ENCODE peak calls at places on chromosomes 16 and 17, in ten cellular contexts. H is cardiac fibroblast, B is fibroblast of pulmonary artery, R is GM06990, A is IMR-90, S is neural progenitor cell, M is fibroblast of mammary gland, E is astrocyte of the cerebellum, N is right lobe of liver, V is sigmoid colon. U is an unnamed sample.
A peak's percentile ranks its signal among the peaks of the same experiment; 100 is the strongest.

GRCh38 chr16:471353-472198 is 46.1 kb downstream of the RAB11FIP3 start:
- DNase-seq in H (peak; percentile 11), B (no peak), R (no peak), A (peak; percentile 19), S (peak; percentile 69), M (no peak), E (no peak), N (no peak), V (peak; percentile 72), U (peak; percentile 4)

GRCh38 chr17:63120406-63120805 is 154.4 kb downstream of the TANC2 start:
- DNase-seq in H (peak; percentile 22), B (peak; percentile 39), R (no peak), A (peak; percentile 54), S (no peak), M (peak; percentile 55), E (peak; percentile 8), N (no peak), V (no peak), U (no peak)

GRCh38 chr17:45087496-45087975 is 26.4 kb downstream of the NMT1 start:
- DNase-seq in H (no peak), B (no peak), R (no peak), A (peak; percentile 62), S (no peak), M (peak; percentile 28), E (peak; percentile 36), N (no peak), V (no peak), U (no peak)

GRCh38 chr16:49529646-49530045 is 156.0 kb downstream of the C16orf78 start:
- DNase-seq in H (no peak), B (no peak), R (peak; percentile 41), A (no peak), S (no peak), M (no peak), E (no peak), N (no peak), V (no peak), U (no peak)

GRCh38 chr16:56355786-56356275 is 69.5 kb downstream of the AMFR start:
- DNase-seq in H (no peak), B (no peak), R (no peak), A (no peak), S (no peak), M (no peak), E (no peak), N (peak; percentile 19), V (peak; percentile 64), U (no peak)

GRCh38 chr16:57591870-57592485 is 36.5 kb upstream of the ADGRG1 start:
- DNase-seq in H (no peak), B (no peak), R (no peak), A (no peak), S (no peak), M (no peak), E (no peak), N (no peak), V (no peak), U (no peak)

GRCh38 chr17:37373530-37374159 is 2.1 kb upstream of the C17orf78 start:
- DNase-seq in H (peak; percentile 90), B (peak; percentile 92), R (peak; percentile 51), A (peak; percentile 87), S (peak; percentile 88), M (peak; percentile 86), E (peak; percentile 84), N (peak; percentile 41), V (no peak), U (peak; percentile 42)

GRCh38 chr17:27651411-27652345 is 20.7 kb downstream of the LGALS9 start:
- DNase-seq in H (peak; percentile 58), B (peak; percentile 65), R (no peak), A (peak; percentile 39), S (peak; percentile 60), M (peak; percentile 43), E (peak; percentile 8), N (peak; percentile 56), V (peak; percentile 78), U (no peak)

GRCh38 chr17:48995871-48996695 is 1.1 kb upstream of the IGF2BP1 start:
- DNase-seq in H (no peak), B (no peak), R (no peak), A (no peak), S (peak; percentile 97), M (no peak), E (no peak), N (no peak), V (no peak), U (no peak)

GRCh38 chr17:56319531-56319930 is 166.3 kb downstream of the ANKFN1 start:
- DNase-seq in H (peak; percentile 25), B (peak; percentile 51), R (no peak), A (peak; percentile 70), S (peak; percentile 67), M (peak; percentile 84), E (peak; percentile 51), N (no peak), V (no peak), U (no peak)

GRCh38 chr16:63461248-63461841 is 1425.1 kb upstream of the CDH8 start:
- DNase-seq in H (peak; percentile 61), B (peak; percentile 81), R (no peak), A (peak; percentile 44), S (peak; percentile 73), M (peak; percentile 48), E (peak; percentile 60), N (no peak), V (no peak), U (peak; percentile 4)

GRCh38 chr16:4870138-4870671 is 22.9 kb downstream of the UBN1 start:
- DNase-seq in H (no peak), B (no peak), R (no peak), A (no peak), S (no peak), M (no peak), E (no peak), N (no peak), V (no peak), U (no peak)

GRCh38 chr17:80279895-80280294 is 19.2 kb downstream of the RNF213 start:
- DNase-seq in H (peak; percentile 92), B (peak; percentile 93), R (no peak), A (peak; percentile 88), S (no peak), M (peak; percentile 92), E (peak; percentile 92), N (no peak), V (peak; percentile 85), U (peak; percentile 44)
- TF ChIP-seq CTCF in H (peak; percentile 32), B (peak; percentile 23), R (no peak), A (peak; percentile 24), S (no peak), M (peak; percentile 13), E (peak; percentile 41), N (no peak), V (no peak), U (peak; percentile 12)

DNA sequence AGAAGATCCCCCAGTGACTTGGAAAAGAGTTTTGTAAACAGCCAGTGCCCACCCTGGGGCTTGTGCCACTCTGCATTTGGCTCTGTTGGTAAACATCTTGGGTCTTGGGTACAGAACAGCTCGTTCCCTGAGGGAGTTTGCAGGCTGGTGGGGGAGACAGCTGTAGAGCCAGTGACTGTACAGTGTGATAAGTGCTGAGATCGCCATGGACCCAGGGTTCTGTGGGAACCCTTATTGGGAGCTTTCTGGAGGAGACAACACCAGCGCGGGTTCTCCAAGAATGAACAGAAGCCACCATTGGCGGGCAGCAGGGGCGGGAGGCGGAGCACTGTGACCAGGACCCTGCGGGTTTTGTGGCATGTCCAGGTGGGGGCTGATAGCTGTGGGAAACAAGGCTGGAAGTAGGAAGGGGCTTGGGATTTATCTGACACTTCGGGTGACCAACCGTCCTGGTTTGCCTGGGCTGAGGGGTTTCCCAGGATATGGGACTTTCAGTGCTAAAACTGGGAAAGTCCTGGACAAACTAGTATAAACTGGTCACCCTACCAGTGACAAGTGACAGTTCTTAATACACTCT is 2.9 kb downstream of the CLEC16A start:
- DNase-seq in H (no peak), B (no peak), R (no peak), A (no peak), S (no peak), M (no peak), E (no peak), N (no peak), V (no peak), U (no peak)
- H3K4me3 ChIP-seq in H (no peak overlapping the region), B (no peak overlapping the region), R (no peak overlapping the region), A (no peak overlapping the region), S (no peak overlapping the region), M (no peak overlapping the region), E (no peak overlapping the region), N (no peak overlapping the region), V (no peak overlapping the region), U (no peak overlapping the region)

GRCh38 chr17:68320943-68321557 is 29.8 kb downstream of the ARSG start:
- DNase-seq in H (no peak), B (no peak), R (no peak), A (no peak), S (no peak), M (no peak), E (no peak), N (no peak), V (no peak), U (no peak)
- TF ChIP-seq CTCF in H (no peak), B (no peak), R (no peak), A (no peak), S (no peak), M (no peak), E (no peak), N (no peak), V (no peak), U (no peak)

GRCh38 chr16:10045291-10045775 is 136.9 kb downstream of the GRIN2A start:
- DNase-seq in H (no peak), B (no peak), R (no peak), A (no peak), S (no peak), M (no peak), E (no peak), N (no peak), V (no peak), U (no peak)

GRCh38 chr16:10036951-10037350 is 145.3 kb downstream of the GRIN2A start:
- DNase-seq in H (no peak), B (no peak), R (no peak), A (no peak), S (no peak), M (no peak), E (no peak), N (no peak), V (no peak), U (no peak)

GRCh38 chr16:10037771-10038170 is 144.5 kb downstream of the GRIN2A start:
- DNase-seq in H (no peak), B (no peak), R (no peak), A (no peak), S (peak; percentile 46), M (peak; percentile 40), E (no peak), N (no peak), V (no peak), U (no peak)

GRCh38 chr16:10040136-10041080 is 141.8 kb downstream of the GRIN2A start:
- DNase-seq in H (no peak), B (no peak), R (no peak), A (no peak), S (peak; percentile 61), M (no peak), E (no peak), N (no peak), V (no peak), U (no peak)

GRCh38 chr16:10039220-10040096 is 142.8 kb downstream of the GRIN2A start:
- DNase-seq in H (no peak), B (no peak), R (peak; percentile 36), A (no peak), S (peak; percentile 78), M (peak; percentile 14), E (no peak), N (no peak), V (no peak), U (no peak)
- H3K4me3 ChIP-seq in H (no peak overlapping the region), B (no peak overlapping the region), R (no peak overlapping the region), A (no peak overlapping the region), S (peak overlapping the region; percentile 48), M (no peak overlapping the region), E (peak overlapping the region; percentile 25), N (no peak overlapping the region), V (peak overlapping the region; percentile 28), U (peak overlapping the region; percentile 18)